ENCODE peak calls at places on chromosomes 5 and 9, in six cellular contexts. J is breast epithelium, H is heart left ventricle, Q is choroid plexus epithelial cell, C is RWPE1, K is cardiac muscle cell. S is an unnamed sample.

GRCh38 chr9:122800066-122801060 is at the start of gene OR1K1:
- DNase-seq in Q (no peak), H (no peak), K (no peak), J (no peak), C (no peak), S (no peak)

GRCh38 chr9:76530458-76531100 is 71.6 kb downstream of the GCNT1 start:
- DNase-seq in K (peak; percentile 48), Q (peak; percentile 30), H (no peak), J (no peak), C (no peak), S (no peak)

GRCh38 chr5:62475072-62475471 is 62.5 kb downstream of the IPO11 start:
- DNase-seq in J (no peak), K (peak; percentile 77), Q (peak; percentile 54), H (no peak), C (peak; percentile 13), S (no peak)

GRCh38 chr5:56686337-56687198 is 128.8 kb upstream of the MAP3K1 start:
- DNase-seq in C (no peak), J (no peak), H (no peak), Q (no peak), K (no peak), S (no peak)

GRCh38 chr9:111728617-111729366 is 65.9 kb downstream of the SHOC1 start:
- DNase-seq in H (no peak), C (peak; percentile 90), K (peak; percentile 88), J (no peak), Q (peak; percentile 92), S (no peak)

GRCh38 chr5:12017037-12017436 is 112.8 kb upstream of the CTNND2 start:
- DNase-seq in Q (no peak), H (no peak), K (no peak), C (no peak), J (no peak), S (no peak)

GRCh38 chr5:1764606-1764960 is 35.1 kb downstream of the MRPL36 start:
- DNase-seq in C (no peak), K (no peak), Q (no peak), H (no peak), J (no peak), S (no peak)

GRCh38 chr5:171984748-171985419 is 21.6 kb downstream of the FBXW11 start:
- DNase-seq in Q (peak; percentile 75), C (peak; percentile 18), K (peak; percentile 67), J (no peak), H (no peak), S (no peak)

GRCh38 chr5:167723254-167723871 is 568.1 kb upstream of the WWC1 start:
- DNase-seq in H (peak; percentile 60), J (peak; percentile 64), C (peak; percentile 91), K (peak; percentile 89), Q (peak; percentile 88), S (peak; percentile 42)

GRCh38 chr9:81207651-81208050 is 481.7 kb downstream of the TLE1 start:
- DNase-seq in H (no peak), Q (no peak), K (no peak), J (no peak), C (no peak), S (no peak)

GRCh38 chr5:87242242-87242641 is 25.4 kb upstream of the RASA1 start:
- DNase-seq in H (no peak), Q (no peak), K (no peak), J (no peak), C (no peak), S (no peak)

GRCh38 chr5:107671742-107672211 is 1.0 kb upstream of the EFNA5 start:
- DNase-seq in H (no peak), C (peak; percentile 87), J (peak; percentile 31), K (peak; percentile 61), Q (peak; percentile 81), S (no peak)

GRCh38 chr9:91935066-91935729 is 14.8 kb downstream of the ROR2 start:
- DNase-seq in J (no peak), H (no peak), Q (no peak), C (no peak), K (no peak), S (no peak)

GRCh38 chr9:26675055-26675454 is 217.5 kb downstream of the CAAP1 start:
- DNase-seq in K (no peak), H (no peak), C (no peak), J (no peak), Q (no peak), S (no peak)

GRCh38 chr9:3664044-3664443 is 138.2 kb upstream of the RFX3 start:
- DNase-seq in C (no peak), Q (peak; percentile 71), H (no peak), J (no peak), K (no peak), S (no peak)

GRCh38 chr5:135631356-135631755 is 52.6 kb upstream of the CXCL14 start:
- DNase-seq in Q (no peak), H (no peak), K (no peak), J (no peak), C (no peak), S (no peak)

GRCh38 chr5:82849885-82850284 is 227.3 kb downstream of the TMEM167A start:
- DNase-seq in H (no peak), C (no peak), K (no peak), Q (no peak), J (no peak), S (no peak)

GRCh38 chr9:76472925-76473324 is 13.9 kb downstream of the GCNT1 start:
- DNase-seq in H (no peak), Q (no peak), C (no peak), J (no peak), K (peak; percentile 29), S (no peak)

GRCh38 chr9:126411225-126411947 is 84.8 kb downstream of the MVB12B start:
- DNase-seq in K (no peak), Q (no peak), J (no peak), H (no peak), C (no peak), S (no peak)

GRCh38 chr5:161535762-161536161 is 10.8 kb downstream of the GABRB2 start:
- DNase-seq in J (no peak), H (no peak), Q (no peak), C (no peak), K (no peak), S (no peak)

GRCh38 chr5:5017827-5018559 is 122.1 kb upstream of the ADAMTS16 start:
- DNase-seq in J (no peak), H (no peak), K (no peak), C (no peak), Q (no peak), S (no peak)

GRCh38 chr5:81525690-81526089 is 131.8 kb upstream of the ACOT12 start:
- DNase-seq in K (peak; percentile 20), C (no peak), H (no peak), J (no peak), Q (peak; percentile 54), S (no peak)

GRCh38 chr5:10427978-10428377 is 13.7 kb upstream of the ROPN1L start:
- DNase-seq in J (no peak), H (no peak), C (no peak), Q (no peak), K (no peak), S (no peak)

GRCh38 chr9:109286981-109287380 is 33.9 kb downstream of the EPB41L4B start:
- DNase-seq in Q (peak; percentile 41), K (peak; percentile 13), C (no peak), H (no peak), J (no peak), S (no peak)

GRCh38 chr5:141841781-141842180 is 36.4 kb downstream of the PCDH1 start:
- DNase-seq in J (peak; percentile 72), H (no peak), K (no peak), Q (no peak), C (no peak), S (no peak)

GRCh38 chr5:143154495-143155375 is 248.8 kb downstream of the NR3C1 start:
- DNase-seq in H (no peak), K (no peak), Q (no peak), C (peak; percentile 59), J (no peak), S (no peak)

GRCh38 chr9:37529111-37529510 is 43.4 kb downstream of the POLR1E start:
- DNase-seq in C (peak; percentile 42), Q (peak; percentile 46), K (no peak), H (no peak), J (peak; percentile 75), S (no peak)

GRCh38 chr5:121189569-121190305 is 661.9 kb upstream of the FTMT start:
- DNase-seq in K (peak; percentile 86), C (no peak), H (no peak), Q (peak; percentile 86), J (no peak), S (no peak)

GRCh38 chr9:116208417-116209232 is 55.0 kb downstream of the PAPPA start:
- DNase-seq in J (no peak), Q (peak; percentile 85), K (peak; percentile 52), C (no peak), H (no peak), S (no peak)

GRCh38 chr9:6355728-6356127 is 27.6 kb downstream of the TPD52L3 start:
- DNase-seq in C (peak; percentile 9), K (peak; percentile 52), J (no peak), Q (peak; percentile 74), H (no peak), S (no peak)

GRCh38 chr5:74251106-74252032 is 389.2 kb downstream of the ENC1 start:
- DNase-seq in Q (peak; percentile 96), K (peak; percentile 98), H (peak; percentile 29), J (peak; percentile 29), C (peak; percentile 96), S (no peak)

DNA sequence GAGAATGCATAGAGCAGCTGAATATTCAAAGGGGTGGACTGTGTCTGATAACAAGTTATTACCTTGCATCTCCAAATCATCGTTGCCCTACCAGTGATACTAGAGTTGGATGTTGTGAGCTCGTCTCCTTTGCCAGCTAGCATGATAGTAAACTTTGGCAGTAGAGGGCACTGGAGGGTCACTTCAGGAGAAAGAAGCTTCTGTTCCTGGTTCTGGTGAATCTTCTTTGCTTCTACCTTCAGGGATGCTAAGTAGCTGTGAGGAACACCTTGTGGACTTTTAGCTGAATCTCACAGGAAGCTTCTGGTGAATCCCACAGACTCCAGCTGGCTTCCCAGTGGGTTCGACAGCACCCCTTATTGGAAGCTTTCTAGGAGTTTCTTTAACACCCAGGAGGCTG is 626.6 kb upstream of the SGCD start:
- DNase-seq in K (no peak), J (no peak), C (no peak), H (no peak), Q (no peak), S (no peak)
- TF ChIP-seq CTCF in K (no peak), J (no peak), C (no peak), H (no peak), Q (no peak), S (no peak)

GRCh38 chr5:39314591-39314990 is 49.7 kb downstream of the C9 start:
- DNase-seq in J (no peak), H (no peak), Q (no peak), C (no peak), K (no peak), S (no peak)
- TF ChIP-seq CTCF in J (no peak), H (no peak), Q (no peak), C (no peak), K (no peak), S (no peak)

GRCh38 chr5:139294372-139295165 is 1.0 kb downstream of the MATR3 start:
- DNase-seq in K (peak; percentile 88), J (peak; percentile 57), H (peak; percentile 78), Q (peak; percentile 88), C (peak; percentile 51), S (no peak)
- TF ChIP-seq CTCF in K (peak; percentile 53), J (no peak), H (no peak), Q (peak; percentile 58), C (no peak), S (peak; percentile 41)

DNA sequence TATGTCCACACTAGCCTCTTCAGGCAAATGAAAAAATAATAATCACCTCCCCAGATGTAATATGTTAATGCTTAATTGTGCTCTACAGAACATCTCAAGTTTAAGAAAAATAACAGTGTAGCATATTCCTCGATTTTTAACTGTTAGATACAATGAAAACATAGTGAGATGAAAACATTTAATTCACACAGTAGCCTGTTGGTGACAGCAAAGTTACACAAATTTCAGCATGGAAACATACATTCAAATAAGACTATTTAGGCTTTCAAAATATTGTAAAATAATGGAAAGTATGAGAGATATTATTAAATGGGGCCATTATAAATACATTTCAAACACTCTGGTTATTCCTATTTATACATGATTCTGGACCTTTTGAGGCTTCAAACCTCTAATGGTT is 543.1 kb downstream of the MAT2B start:
- DNase-seq in K (peak; percentile 62), C (no peak), Q (peak; percentile 53), H (no peak), J (no peak), S (no peak)
- TF ChIP-seq CTCF in K (peak; percentile 39), C (peak; percentile 52), Q (peak; percentile 30), H (no peak), J (no peak), S (peak; percentile 73)